ENCODE peak calls at places on chromosome 10, in eight cellular contexts. T is PC-3, B is tibial nerve, Z is AG04450, A is adipocyte, D is RWPE2, X is transverse colon, P is upper lobe of right lung. K is an unnamed sample.
A peak's percentile ranks its signal among the peaks of the same experiment; 100 is the strongest.

GRCh38 chr10:96370575-96371157 is 11.9 kb upstream of the OPALIN start:
- DNase-seq in T (peak; percentile 71), B (peak; percentile 43), Z (no peak), A (peak; percentile 75), D (no peak), X (peak; percentile 47), P (no peak), K (peak; percentile 54)

GRCh38 chr10:131576341-131577177 is 265.0 kb upstream of the TCERG1L start:
- DNase-seq in T (no peak), B (no peak), Z (no peak), A (no peak), D (no peak), X (no peak), P (no peak), K (peak; percentile 32)

GRCh38 chr10:33661580-33662269 is 327.3 kb upstream of the NRP1 start:
- DNase-seq in T (peak; percentile 86), B (peak; percentile 45), Z (no peak), A (peak; percentile 79), D (peak; percentile 57), X (peak; percentile 29), P (peak; percentile 83), K (peak; percentile 42)

GRCh38 chr10:89706011-89706410 is 4.6 kb downstream of the KIF20B start:
- DNase-seq in T (no peak), B (no peak), Z (no peak), A (no peak), D (no peak), X (no peak), P (no peak), K (no peak)

GRCh38 chr10:4431114-4431862 is 394.7 kb upstream of the AKR1E2 start:
- DNase-seq in T (no peak), B (no peak), Z (peak; percentile 65), A (peak; percentile 85), D (no peak), X (no peak), P (no peak), K (no peak)

GRCh38 chr10:125222515-125222914 is 62.2 kb upstream of the CTBP2 start:
- DNase-seq in T (no peak), B (no peak), Z (no peak), A (no peak), D (no peak), X (no peak), P (no peak), K (no peak)

GRCh38 chr10:59268460-59268859 is 92.0 kb downstream of the PHYHIPL start:
- DNase-seq in T (no peak), B (no peak), Z (no peak), A (no peak), D (no peak), X (no peak), P (no peak), K (no peak)

GRCh38 chr10:29849434-29849833 is 210.0 kb downstream of the JCAD start:
- DNase-seq in T (peak; percentile 9), B (no peak), Z (peak; percentile 82), A (peak; percentile 76), D (no peak), X (no peak), P (no peak), K (no peak)

GRCh38 chr10:88428442-88428841 is 154.7 kb downstream of the RNLS start:
- DNase-seq in T (no peak), B (no peak), Z (no peak), A (peak; percentile 46), D (no peak), X (no peak), P (no peak), K (no peak)

GRCh38 chr10:31929986-31930675 is 1.5 kb upstream of the ARHGAP12 start:
- DNase-seq in T (no peak), B (no peak), Z (no peak), A (peak; percentile 36), D (no peak), X (no peak), P (no peak), K (peak; percentile 26)

DNA sequence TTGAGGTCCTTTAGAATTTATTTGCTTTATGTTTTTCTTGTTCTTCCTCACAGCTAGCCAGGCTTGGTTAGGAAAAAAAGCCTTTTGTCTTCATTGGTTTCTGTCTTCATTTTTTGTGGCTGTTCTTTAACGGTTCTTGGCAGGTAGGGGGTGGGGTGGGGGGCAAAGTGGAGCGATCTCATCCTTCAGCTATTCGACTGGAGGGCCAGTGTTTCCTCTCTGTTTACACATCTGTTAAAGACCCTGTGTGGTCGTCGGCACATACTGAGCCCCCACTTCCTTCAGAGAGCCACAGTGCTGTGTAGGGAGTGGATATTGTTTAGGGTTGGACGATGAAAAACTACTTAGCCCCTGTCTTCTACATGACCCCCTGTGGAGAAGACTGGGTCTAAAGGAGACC is 28.9 kb downstream of the PRPF18 start:
- DNase-seq in T (no peak), B (no peak), Z (no peak), A (no peak), D (no peak), X (no peak), P (no peak), K (no peak)
- H3K4me3 ChIP-seq in T (no peak overlapping the region), B (no peak overlapping the region), Z (no peak overlapping the region), A (no peak overlapping the region), D (no peak overlapping the region), X (no peak overlapping the region), P (no peak overlapping the region), K (no peak overlapping the region)

GRCh38 chr10:78560393-78560688 is 508.4 kb upstream of the ZMIZ1 start:
- DNase-seq in T (no peak), B (no peak), Z (no peak), A (no peak), D (no peak), X (no peak), P (no peak), K (no peak)
- H3K9me3 ChIP-seq in T (no peaks in the 10 kb centered on the region), B (no peaks in the 10 kb centered on the region), Z (no peaks in the 10 kb centered on the region), A (no peaks in the 10 kb centered on the region), D (no peaks in the 10 kb centered on the region), X (no peaks in the 10 kb centered on the region), P (peaks cover 3% of the 10 kb centered on the region), K (no peaks in the 10 kb centered on the region)

DNA sequence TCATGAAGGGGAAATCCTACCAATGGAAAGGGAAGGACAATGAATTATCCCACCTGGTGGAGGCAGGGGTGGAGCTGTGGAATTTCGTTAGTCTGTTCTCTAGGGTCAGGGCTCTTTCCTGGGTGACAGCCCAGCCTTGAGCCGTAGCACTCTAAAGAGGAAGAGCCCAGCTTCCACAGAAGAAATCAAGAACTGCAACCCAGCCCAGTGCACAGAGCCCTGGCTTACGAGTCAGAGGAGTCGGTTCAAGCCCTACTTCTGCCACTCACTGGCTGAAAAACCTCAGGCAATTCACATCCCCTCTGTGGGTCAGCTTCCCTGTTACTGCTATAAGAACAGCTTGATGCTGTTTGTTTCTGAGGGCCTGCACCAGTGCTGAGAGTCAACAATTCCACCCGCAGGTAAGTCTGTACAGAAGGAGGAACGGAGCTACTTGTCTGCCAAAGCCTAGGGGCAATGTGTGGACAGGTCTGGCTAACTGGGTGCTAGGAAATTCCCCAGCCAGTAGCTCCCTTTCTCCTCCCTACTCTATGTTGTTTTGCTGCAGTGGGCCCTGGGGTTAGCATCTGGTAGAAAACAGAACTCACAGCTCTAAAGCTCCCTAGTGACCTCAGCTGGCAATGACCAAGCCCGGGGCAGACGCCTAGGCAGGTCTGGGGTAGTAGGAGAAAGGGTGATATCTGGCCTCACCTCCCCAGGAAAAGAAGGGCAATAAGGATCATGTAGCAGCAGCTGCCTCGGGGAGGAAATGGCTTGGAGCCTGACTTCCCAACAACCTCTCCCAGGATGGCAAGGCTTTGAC is 3.3 kb downstream of the AVPI1 start:
- DNase-seq in T (peak; percentile 42), B (peak; percentile 26), Z (no peak), A (peak; percentile 56), D (no peak), X (peak; percentile 68), P (no peak), K (no peak)
- H3K4me3 ChIP-seq in T (peak overlapping the region; percentile 32), B (peak overlapping the region; percentile 84), Z (peak overlapping the region; percentile 71), A (peak overlapping the region; percentile 90), D (peak overlapping the region; percentile 72), X (no peak overlapping the region), P (peak overlapping the region; percentile 68), K (no peak overlapping the region)

DNA sequence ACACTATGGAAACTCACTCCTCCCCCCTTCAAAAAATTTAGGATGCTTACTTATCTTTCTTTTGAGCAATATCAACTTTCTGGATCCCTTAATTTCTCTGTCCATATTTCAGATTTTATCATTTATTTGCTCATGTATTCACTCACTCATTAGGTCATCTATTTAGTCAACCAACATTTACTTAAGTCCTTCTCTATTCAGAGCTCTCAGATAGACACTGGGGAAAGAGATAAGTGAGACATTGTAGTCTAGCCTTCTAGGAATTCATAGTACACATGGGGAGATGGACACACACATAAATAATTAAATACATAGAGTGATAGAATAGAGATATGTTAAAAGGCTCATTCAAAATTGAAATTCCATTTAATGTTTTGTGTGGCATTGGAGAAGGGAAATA is 9.2 kb downstream of the CPN1 start:
- DNase-seq in T (peak; percentile 4), B (no peak), Z (no peak), A (no peak), D (no peak), X (no peak), P (no peak), K (no peak)
- H3K9me3 ChIP-seq in T (no peaks in the 10 kb centered on the region), B (no peaks in the 10 kb centered on the region), Z (no peaks in the 10 kb centered on the region), A (no peaks in the 10 kb centered on the region), D (no peaks in the 10 kb centered on the region), X (no peaks in the 10 kb centered on the region), P (no peaks in the 10 kb centered on the region), K (no peaks in the 10 kb centered on the region)

GRCh38 chr10:75107756-75108683 is 3.4 kb upstream of the SAMD8 start:
- DNase-seq in T (no peak), B (no peak), Z (no peak), A (no peak), D (no peak), X (no peak), P (no peak), K (no peak)
- H3K4me3 ChIP-seq in T (no peak overlapping the region), B (no peak overlapping the region), Z (no peak overlapping the region), A (no peak overlapping the region), D (no peak overlapping the region), X (no peak overlapping the region), P (no peak overlapping the region), K (no peak overlapping the region)

DNA sequence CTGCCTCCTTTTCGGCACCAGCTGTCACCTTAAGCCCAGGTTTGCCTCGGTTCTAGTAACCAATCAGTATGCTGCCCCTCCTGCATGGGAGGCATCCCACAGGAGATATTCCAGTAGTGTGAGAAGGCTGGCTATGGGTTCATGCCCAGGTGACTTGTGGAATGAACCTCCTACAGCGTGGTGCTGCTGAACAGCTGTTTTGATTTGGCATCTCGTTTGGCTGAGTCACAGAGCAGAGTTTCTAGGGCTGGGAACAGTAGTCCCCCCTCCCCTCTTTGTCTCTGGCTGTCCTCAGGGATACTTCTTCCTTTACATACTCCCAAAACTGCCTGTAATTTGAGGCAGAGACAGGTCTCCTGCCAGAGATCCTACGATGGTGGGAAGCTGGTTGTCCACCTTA is 16.1 kb downstream of the R3HCC1L start:
- DNase-seq in T (no peak), B (no peak), Z (peak; percentile 44), A (peak; percentile 15), D (no peak), X (no peak), P (no peak), K (no peak)
- H3K9me3 ChIP-seq in T (no peaks in the 10 kb centered on the region), B (peaks cover 14% of the 10 kb centered on the region), Z (peaks cover 2% of the 10 kb centered on the region), A (no peaks in the 10 kb centered on the region), D (peaks cover 5% of the 10 kb centered on the region), X (peaks cover 27% of the 10 kb centered on the region), P (peaks cover 4% of the 10 kb centered on the region), K (peaks cover 5% of the 10 kb centered on the region)